ENCODE peak calls at places on chromosome 2, in seven cellular contexts. One of them, this sample, is unnamed.

GRCh38 chr2:97730245-97730644 is 16.9 kb downstream of the ZAP70 start:
- DNase-seq in HEK293T: no peak
- DNase-seq in fibroblast of gingiva: no peak
- DNase-seq in activated CD8-positive, alpha-beta T cell treated with anti-CD3 and anti-CD28 coated beads, Interleukin-2, amount 10 ng/mL, durations not matched to agents 7 days and 5 days: no peak
- DNase-seq in NAMALWA: no peak
- DNase-seq in fibroblast of villous mesenchyme: no peak
- DNase-seq in NCI-H345: no peak
- DNase-seq in this sample: no peak

GRCh38 chr2:162073776-162074578 is at the start of gene DPP4:
- DNase-seq in NCI-H345: peak
- DNase-seq in NAMALWA: no peak
- DNase-seq in fibroblast of gingiva: peak
- DNase-seq in fibroblast of villous mesenchyme: no peak
- DNase-seq in activated CD8-positive, alpha-beta T cell treated with anti-CD3 and anti-CD28 coated beads, Interleukin-2, amount 10 ng/mL, durations not matched to agents 7 days and 5 days: peak
- DNase-seq in HEK293T: peak
- DNase-seq in this sample: peak

GRCh38 chr2:17149945-17150344 is 368.3 kb downstream of the RAD51AP2 start:
- DNase-seq in HEK293T: no peak
- DNase-seq in activated CD8-positive, alpha-beta T cell treated with anti-CD3 and anti-CD28 coated beads, Interleukin-2, amount 10 ng/mL, durations not matched to agents 7 days and 5 days: no peak
- DNase-seq in NCI-H345: no peak
- DNase-seq in fibroblast of gingiva: no peak
- DNase-seq in fibroblast of villous mesenchyme: no peak
- DNase-seq in NAMALWA: no peak
- DNase-seq in this sample: no peak

GRCh38 chr2:181472990-181473389 is 15.8 kb downstream of the ITGA4 start:
- DNase-seq in HEK293T: no peak
- DNase-seq in fibroblast of villous mesenchyme: no peak
- DNase-seq in NCI-H345: no peak
- DNase-seq in fibroblast of gingiva: no peak
- DNase-seq in activated CD8-positive, alpha-beta T cell treated with anti-CD3 and anti-CD28 coated beads, Interleukin-2, amount 10 ng/mL, durations not matched to agents 7 days and 5 days: no peak
- DNase-seq in NAMALWA: no peak
- DNase-seq in this sample: no peak

GRCh38 chr2:239263937-239264837 is 136.6 kb downstream of the HDAC4 start:
- DNase-seq in NAMALWA: peak
- DNase-seq in NCI-H345: no peak
- DNase-seq in fibroblast of gingiva: peak
- DNase-seq in activated CD8-positive, alpha-beta T cell treated with anti-CD3 and anti-CD28 coated beads, Interleukin-2, amount 10 ng/mL, durations not matched to agents 7 days and 5 days: peak
- DNase-seq in fibroblast of villous mesenchyme: peak
- DNase-seq in HEK293T: no peak
- DNase-seq in this sample: no peak

GRCh38 chr2:46988733-46989481 is 73.3 kb upstream of the MCFD2 start:
- DNase-seq in activated CD8-positive, alpha-beta T cell treated with anti-CD3 and anti-CD28 coated beads, Interleukin-2, amount 10 ng/mL, durations not matched to agents 7 days and 5 days: no peak
- DNase-seq in fibroblast of gingiva: no peak
- DNase-seq in NCI-H345: no peak
- DNase-seq in fibroblast of villous mesenchyme: no peak
- DNase-seq in HEK293T: no peak
- DNase-seq in NAMALWA: no peak
- DNase-seq in this sample: no peak

GRCh38 chr2:238528953-238529781 is 102.4 kb downstream of the ASB1 start:
- DNase-seq in NAMALWA: no peak
- DNase-seq in fibroblast of gingiva: peak
- DNase-seq in fibroblast of villous mesenchyme: peak
- DNase-seq in activated CD8-positive, alpha-beta T cell treated with anti-CD3 and anti-CD28 coated beads, Interleukin-2, amount 10 ng/mL, durations not matched to agents 7 days and 5 days: no peak
- DNase-seq in HEK293T: no peak
- DNase-seq in NCI-H345: peak
- DNase-seq in this sample: no peak

GRCh38 chr2:64466696-64467462 is 12.9 kb downstream of the LGALSL start:
- DNase-seq in HEK293T: no peak
- DNase-seq in fibroblast of gingiva: no peak
- DNase-seq in fibroblast of villous mesenchyme: no peak
- DNase-seq in NAMALWA: no peak
- DNase-seq in NCI-H345: no peak
- DNase-seq in activated CD8-positive, alpha-beta T cell treated with anti-CD3 and anti-CD28 coated beads, Interleukin-2, amount 10 ng/mL, durations not matched to agents 7 days and 5 days: no peak
- DNase-seq in this sample: no peak

GRCh38 chr2:232584238-232584637 is 33.7 kb downstream of the EIF4E2 start:
- DNase-seq in fibroblast of villous mesenchyme: no peak
- DNase-seq in fibroblast of gingiva: no peak
- DNase-seq in NAMALWA: no peak
- DNase-seq in activated CD8-positive, alpha-beta T cell treated with anti-CD3 and anti-CD28 coated beads, Interleukin-2, amount 10 ng/mL, durations not matched to agents 7 days and 5 days: no peak
- DNase-seq in HEK293T: no peak
- DNase-seq in NCI-H345: no peak
- DNase-seq in this sample: no peak

GRCh38 chr2:72778410-72778809 is 47.4 kb downstream of the EXOC6B start:
- DNase-seq in fibroblast of gingiva: peak
- DNase-seq in NCI-H345: no peak
- DNase-seq in NAMALWA: no peak
- DNase-seq in HEK293T: no peak
- DNase-seq in fibroblast of villous mesenchyme: peak
- DNase-seq in activated CD8-positive, alpha-beta T cell treated with anti-CD3 and anti-CD28 coated beads, Interleukin-2, amount 10 ng/mL, durations not matched to agents 7 days and 5 days: no peak
- DNase-seq in this sample: no peak

This sample was measured in CD4-positive, alpha-beta memory T cell.